ENCODE peak calls at places on chromosomes 4 and X, in nine cellular contexts. One of them, this sample, is unnamed.

GRCh38 chr4:182093947-182094346 is 149.3 kb upstream of the TENM3 start:
- DNase-seq in OCI-LY7: no peak
- DNase-seq in adrenal gland: no peak
- DNase-seq in IMR-90: no peak
- DNase-seq in colonic mucosa: no peak
- DNase-seq in tibial nerve: no peak
- DNase-seq in heart left ventricle: no peak
- DNase-seq in GM23248: no peak
- DNase-seq in uterus: no peak
- DNase-seq in this sample: no peak

GRCh38 chr4:188728359-188728758 is 589.1 kb downstream of the TRIML1 start:
- DNase-seq in adrenal gland: no peak
- DNase-seq in heart left ventricle: no peak
- DNase-seq in colonic mucosa: no peak
- DNase-seq in tibial nerve: no peak
- DNase-seq in GM23248: no peak
- DNase-seq in IMR-90: peak; percentile 27
- DNase-seq in OCI-LY7: no peak
- DNase-seq in uterus: no peak
- DNase-seq in this sample: no peak

GRCh38 chrX:14598330-14598729 is 69.0 kb downstream of the GLRA2 start:
- DNase-seq in tibial nerve: no peak
- DNase-seq in adrenal gland: no peak
- DNase-seq in heart left ventricle: no peak
- DNase-seq in IMR-90: no peak
- DNase-seq in uterus: no peak
- DNase-seq in colonic mucosa: no peak
- DNase-seq in OCI-LY7: no peak
- DNase-seq in GM23248: peak; percentile 54
- DNase-seq in this sample: no peak

GRCh38 chr4:20589436-20589835 is 110.8 kb upstream of the PACRGL start:
- DNase-seq in tibial nerve: no peak
- DNase-seq in heart left ventricle: no peak
- DNase-seq in adrenal gland: no peak
- DNase-seq in GM23248: no peak
- DNase-seq in colonic mucosa: peak; percentile 37
- DNase-seq in IMR-90: no peak
- DNase-seq in OCI-LY7: no peak
- DNase-seq in uterus: no peak
- DNase-seq in this sample: no peak

GRCh38 chr4:7160951-7161440 is 31.3 kb upstream of the SORCS2 start:
- DNase-seq in uterus: no peak
- DNase-seq in tibial nerve: peak; percentile 8
- DNase-seq in heart left ventricle: peak; percentile 4
- DNase-seq in IMR-90: no peak
- DNase-seq in GM23248: no peak
- DNase-seq in adrenal gland: no peak
- DNase-seq in colonic mucosa: no peak
- DNase-seq in OCI-LY7: no peak
- DNase-seq in this sample: no peak

GRCh38 chr4:79540143-79540542 is 132.1 kb upstream of the GK2 start:
- DNase-seq in GM23248: no peak
- DNase-seq in heart left ventricle: no peak
- DNase-seq in adrenal gland: no peak
- DNase-seq in uterus: no peak
- DNase-seq in tibial nerve: no peak
- DNase-seq in colonic mucosa: no peak
- DNase-seq in IMR-90: no peak
- DNase-seq in OCI-LY7: no peak
- DNase-seq in this sample: no peak

GRCh38 chr4:48906283-48907173 is at the start of gene OCIAD2:
- DNase-seq in OCI-LY7: peak; percentile 92
- DNase-seq in adrenal gland: peak; percentile 88
- DNase-seq in IMR-90: no peak
- DNase-seq in colonic mucosa: peak; percentile 89
- DNase-seq in tibial nerve: no peak
- DNase-seq in uterus: peak; percentile 49
- DNase-seq in heart left ventricle: peak; percentile 64
- DNase-seq in GM23248: peak; percentile 61
- DNase-seq in this sample: peak; percentile 82

GRCh38 chr4:54499308-54500074 is 158.3 kb upstream of the KIT start:
- DNase-seq in tibial nerve: no peak
- DNase-seq in adrenal gland: no peak
- DNase-seq in uterus: no peak
- DNase-seq in OCI-LY7: no peak
- DNase-seq in IMR-90: peak; percentile 5
- DNase-seq in colonic mucosa: no peak
- DNase-seq in GM23248: peak; percentile 79
- DNase-seq in heart left ventricle: no peak
- DNase-seq in this sample: no peak

GRCh38 chr4:180852743-180853142 is 1390.5 kb upstream of the TENM3 start:
- DNase-seq in heart left ventricle: no peak
- DNase-seq in uterus: no peak
- DNase-seq in colonic mucosa: no peak
- DNase-seq in IMR-90: no peak
- DNase-seq in OCI-LY7: no peak
- DNase-seq in tibial nerve: no peak
- DNase-seq in GM23248: no peak
- DNase-seq in adrenal gland: no peak
- DNase-seq in this sample: no peak

GRCh38 chr4:118047043-118047442 is 12.8 kb downstream of the NDST3 start:
- DNase-seq in heart left ventricle: no peak
- DNase-seq in adrenal gland: no peak
- DNase-seq in GM23248: no peak
- DNase-seq in IMR-90: no peak
- DNase-seq in tibial nerve: no peak
- DNase-seq in colonic mucosa: no peak
- DNase-seq in uterus: no peak
- DNase-seq in OCI-LY7: no peak
- DNase-seq in this sample: no peak

GRCh38 chr4:113899260-113900177 is 79.9 kb downstream of the ARSJ start:
- DNase-seq in uterus: no peak
- DNase-seq in tibial nerve: no peak
- DNase-seq in colonic mucosa: no peak
- DNase-seq in IMR-90: no peak
- DNase-seq in adrenal gland: no peak
- DNase-seq in GM23248: no peak
- DNase-seq in heart left ventricle: no peak
- DNase-seq in OCI-LY7: peak; percentile 74
- DNase-seq in this sample: no peak

GRCh38 chrX:53281321-53281822 is at the start of gene IQSEC2:
- DNase-seq in OCI-LY7: no peak
- DNase-seq in adrenal gland: peak; percentile 89
- DNase-seq in colonic mucosa: peak; percentile 94
- DNase-seq in GM23248: peak; percentile 81
- DNase-seq in uterus: peak; percentile 92
- DNase-seq in heart left ventricle: peak; percentile 86
- DNase-seq in IMR-90: peak; percentile 77
- DNase-seq in tibial nerve: peak; percentile 67
- DNase-seq in this sample: peak; percentile 87

GRCh38 chrX:153687121-153688039 is at the start of gene SLC6A8:
- DNase-seq in tibial nerve: peak; percentile 55
- DNase-seq in adrenal gland: peak; percentile 80
- DNase-seq in colonic mucosa: peak; percentile 71
- DNase-seq in OCI-LY7: peak; percentile 31
- DNase-seq in uterus: peak; percentile 78
- DNase-seq in IMR-90: peak; percentile 44
- DNase-seq in heart left ventricle: peak; percentile 78
- DNase-seq in GM23248: peak; percentile 77
- DNase-seq in this sample: peak; percentile 93

GRCh38 chr4:8048856-8049686 is 109.4 kb upstream of the AFAP1 start:
- DNase-seq in OCI-LY7: no peak
- DNase-seq in GM23248: no peak
- DNase-seq in uterus: no peak
- DNase-seq in colonic mucosa: no peak
- DNase-seq in adrenal gland: no peak
- DNase-seq in tibial nerve: no peak
- DNase-seq in heart left ventricle: no peak
- DNase-seq in IMR-90: no peak
- DNase-seq in this sample: peak; percentile 47

GRCh38 chr4:17164656-17165055 is 266.2 kb upstream of the LDB2 start:
- DNase-seq in uterus: no peak
- DNase-seq in heart left ventricle: no peak
- DNase-seq in OCI-LY7: no peak
- DNase-seq in IMR-90: peak; percentile 63
- DNase-seq in tibial nerve: no peak
- DNase-seq in GM23248: peak; percentile 87
- DNase-seq in adrenal gland: no peak
- DNase-seq in colonic mucosa: no peak
- DNase-seq in this sample: no peak

GRCh38 chr4:57102050-57102564 is 8.1 kb downstream of the IGFBP7 start:
- DNase-seq in tibial nerve: peak; percentile 43
- DNase-seq in GM23248: peak; percentile 84
- DNase-seq in OCI-LY7: no peak
- DNase-seq in adrenal gland: peak; percentile 91
- DNase-seq in colonic mucosa: peak; percentile 42
- DNase-seq in uterus: peak; percentile 80
- DNase-seq in heart left ventricle: peak; percentile 87
- DNase-seq in IMR-90: peak; percentile 88
- DNase-seq in this sample: no peak

GRCh38 chr4:1255151-1255550 is 6.2 kb upstream of the CTBP1 start:
- DNase-seq in heart left ventricle: no peak
- DNase-seq in OCI-LY7: no peak
- DNase-seq in adrenal gland: no peak
- DNase-seq in GM23248: peak; percentile 63
- DNase-seq in uterus: no peak
- DNase-seq in IMR-90: no peak
- DNase-seq in colonic mucosa: no peak
- DNase-seq in tibial nerve: no peak
- DNase-seq in this sample: no peak
- H3K4me1 ChIP-seq in heart left ventricle: peaks cover 10% of the 10 kb centered on the region
- H3K4me1 ChIP-seq in OCI-LY7: peaks cover 5% of the 10 kb centered on the region
- H3K4me1 ChIP-seq in adrenal gland: peaks cover 3% of the 10 kb centered on the region
- H3K4me1 ChIP-seq in GM23248: no peaks in the 10 kb centered on the region
- H3K4me1 ChIP-seq in uterus: no peaks in the 10 kb centered on the region
- H3K4me1 ChIP-seq in IMR-90: no peaks in the 10 kb centered on the region
- H3K4me1 ChIP-seq in colonic mucosa: peaks cover 4% of the 10 kb centered on the region
- H3K4me1 ChIP-seq in tibial nerve: peaks cover 4% of the 10 kb centered on the region
- H3K4me1 ChIP-seq in this sample: no peaks in the 10 kb centered on the region

GRCh38 chr4:40134206-40134917 is 62.5 kb upstream of the RHOH start:
- DNase-seq in OCI-LY7: peak; percentile 7
- DNase-seq in heart left ventricle: no peak
- DNase-seq in tibial nerve: no peak
- DNase-seq in adrenal gland: no peak
- DNase-seq in GM23248: no peak
- DNase-seq in IMR-90: no peak
- DNase-seq in uterus: no peak
- DNase-seq in colonic mucosa: no peak
- DNase-seq in this sample: no peak
- H3K36me3 ChIP-seq in OCI-LY7: peaks cover 7% of the 10 kb centered on the region
- H3K36me3 ChIP-seq in heart left ventricle: no peaks in the 10 kb centered on the region
- H3K36me3 ChIP-seq in tibial nerve: no peaks in the 10 kb centered on the region
- H3K36me3 ChIP-seq in adrenal gland: no peaks in the 10 kb centered on the region
- H3K36me3 ChIP-seq in GM23248: no peaks in the 10 kb centered on the region
- H3K36me3 ChIP-seq in IMR-90: peaks cover 2% of the 10 kb centered on the region
- H3K36me3 ChIP-seq in uterus: no peaks in the 10 kb centered on the region
- H3K36me3 ChIP-seq in colonic mucosa: no peaks in the 10 kb centered on the region
- H3K36me3 ChIP-seq in this sample: peaks cover 5% of the 10 kb centered on the region

DNA sequence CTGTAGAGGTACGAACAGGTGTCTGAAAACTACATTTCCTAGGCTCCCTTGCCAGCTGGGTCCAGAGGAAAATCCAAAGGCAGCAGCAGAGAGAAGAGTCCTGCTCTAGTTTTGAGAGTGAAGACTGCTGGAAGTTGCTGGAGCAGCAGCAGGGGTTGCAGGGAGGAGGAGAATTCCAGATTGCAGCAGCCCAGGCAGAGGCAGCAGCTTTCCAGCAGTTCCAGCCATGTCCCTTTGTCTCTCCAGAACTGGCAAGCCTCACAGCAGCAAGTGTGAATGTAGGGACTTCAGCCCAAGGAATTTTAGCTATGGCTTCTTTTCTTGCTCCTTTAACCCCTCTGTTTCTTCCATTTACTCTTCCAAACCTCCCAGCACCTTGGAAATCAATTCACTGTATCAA is 24.1 kb upstream of the STIM2 start:
- DNase-seq in tibial nerve: no peak
- DNase-seq in heart left ventricle: no peak
- DNase-seq in adrenal gland: no peak
- DNase-seq in IMR-90: no peak
- DNase-seq in colonic mucosa: no peak
- DNase-seq in OCI-LY7: no peak
- DNase-seq in GM23248: no peak
- DNase-seq in uterus: no peak
- DNase-seq in this sample: no peak
- H3K4me1 ChIP-seq in tibial nerve: no peaks in the 10 kb centered on the region
- H3K4me1 ChIP-seq in heart left ventricle: peaks cover 13% of the 10 kb centered on the region
- H3K4me1 ChIP-seq in adrenal gland: no peaks in the 10 kb centered on the region
- H3K4me1 ChIP-seq in IMR-90: peaks cover 5% of the 10 kb centered on the region
- H3K4me1 ChIP-seq in colonic mucosa: no peaks in the 10 kb centered on the region
- H3K4me1 ChIP-seq in OCI-LY7: peaks cover 67% of the 10 kb centered on the region
- H3K4me1 ChIP-seq in GM23248: peaks cover 4% of the 10 kb centered on the region
- H3K4me1 ChIP-seq in uterus: no peaks in the 10 kb centered on the region
- H3K4me1 ChIP-seq in this sample: no peaks in the 10 kb centered on the region

GRCh38 chr4:3223346-3223745 is 25.6 kb upstream of the MSANTD1 start:
- DNase-seq in adrenal gland: no peak
- DNase-seq in IMR-90: no peak
- DNase-seq in GM23248: no peak
- DNase-seq in uterus: no peak
- DNase-seq in heart left ventricle: no peak
- DNase-seq in tibial nerve: no peak
- DNase-seq in OCI-LY7: no peak
- DNase-seq in colonic mucosa: no peak
- DNase-seq in this sample: no peak

GRCh38 chr4:3219761-3220481 is 29.0 kb upstream of the MSANTD1 start:
- DNase-seq in tibial nerve: no peak
- DNase-seq in uterus: no peak
- DNase-seq in GM23248: no peak
- DNase-seq in IMR-90: no peak
- DNase-seq in adrenal gland: no peak
- DNase-seq in OCI-LY7: no peak
- DNase-seq in colonic mucosa: no peak
- DNase-seq in heart left ventricle: no peak
- DNase-seq in this sample: no peak

GRCh38 chr4:3220586-3221494 is 28.1 kb upstream of the MSANTD1 start:
- DNase-seq in IMR-90: no peak
- DNase-seq in GM23248: no peak
- DNase-seq in colonic mucosa: no peak
- DNase-seq in tibial nerve: no peak
- DNase-seq in adrenal gland: no peak
- DNase-seq in OCI-LY7: no peak
- DNase-seq in uterus: no peak
- DNase-seq in heart left ventricle: no peak
- DNase-seq in this sample: no peak

GRCh38 chr4:3223986-3224748 is 24.8 kb upstream of the MSANTD1 start:
- DNase-seq in GM23248: no peak
- DNase-seq in tibial nerve: no peak
- DNase-seq in IMR-90: no peak
- DNase-seq in adrenal gland: no peak
- DNase-seq in colonic mucosa: no peak
- DNase-seq in OCI-LY7: no peak
- DNase-seq in heart left ventricle: no peak
- DNase-seq in uterus: no peak
- DNase-seq in this sample: no peak

DNA sequence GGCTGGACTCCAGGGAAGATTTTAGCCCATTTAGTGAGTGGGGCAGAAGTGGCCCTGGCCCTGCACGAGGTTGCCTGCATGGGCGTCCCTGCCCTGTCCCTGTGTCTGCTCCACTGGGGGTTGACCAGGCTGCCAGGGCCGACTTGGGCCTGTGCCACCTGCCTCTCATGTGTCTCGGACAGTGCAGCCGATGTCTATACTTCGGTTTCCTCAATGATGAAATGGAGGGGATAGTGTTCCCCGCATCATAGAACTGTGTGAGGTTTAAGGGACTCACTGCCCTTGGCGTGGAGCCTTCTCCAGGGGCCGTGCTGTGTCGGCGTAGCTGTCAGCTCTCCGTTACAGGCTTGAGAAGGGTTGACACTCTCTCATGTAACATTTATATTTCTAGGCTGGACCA is 27.0 kb upstream of the MSANTD1 start:
- DNase-seq in GM23248: no peak
- DNase-seq in IMR-90: no peak
- DNase-seq in tibial nerve: no peak
- DNase-seq in adrenal gland: no peak
- DNase-seq in OCI-LY7: no peak
- DNase-seq in uterus: no peak
- DNase-seq in colonic mucosa: no peak
- DNase-seq in heart left ventricle: no peak
- DNase-seq in this sample: no peak
- H3K36me3 ChIP-seq in GM23248: peaks cover 10% of the 10 kb centered on the region
- H3K36me3 ChIP-seq in IMR-90: peaks cover 59% of the 10 kb centered on the region
- H3K36me3 ChIP-seq in tibial nerve: no peaks in the 10 kb centered on the region
- H3K36me3 ChIP-seq in adrenal gland: no peaks in the 10 kb centered on the region
- H3K36me3 ChIP-seq in OCI-LY7: peaks cover 87% of the 10 kb centered on the region
- H3K36me3 ChIP-seq in uterus: no peaks in the 10 kb centered on the region
- H3K36me3 ChIP-seq in colonic mucosa: peaks cover 10% of the 10 kb centered on the region
- H3K36me3 ChIP-seq in heart left ventricle: peaks cover 5% of the 10 kb centered on the region
- H3K36me3 ChIP-seq in this sample: peaks cover 35% of the 10 kb centered on the region